ENCODE peak calls at places on chromosome 21, in ten cellular contexts. S, H, J, T, W, M, O, Z, I and Y are unnamed samples.

GRCh38 chr21:42567181-42567560 is 53.5 kb downstream of the SLC37A1 start:
- DNase-seq in S (no peak), H (no peak), J (no peak), T (no peak), W (no peak), M (no peak), O (no peak), Z (no peak), I (no peak), Y (no peak)

GRCh38 chr21:37460196-37460595 is 93.6 kb downstream of the DYRK1A start:
- DNase-seq in S (no peak), H (no peak), J (no peak), T (no peak), W (no peak), M (no peak), O (no peak), Z (no peak), I (peak), Y (no peak)

GRCh38 chr21:45305831-45306230 is 18.1 kb upstream of the POFUT2 start:
- DNase-seq in S (no peak), H (no peak), J (no peak), T (no peak), W (no peak), M (no peak), O (peak), Z (peak), I (no peak), Y (no peak)

GRCh38 chr21:35273331-35273730 is 224.2 kb upstream of the RUNX1 start:
- DNase-seq in S (no peak), H (no peak), J (peak), T (no peak), W (no peak), M (no peak), O (no peak), Z (no peak), I (peak), Y (no peak)

GRCh38 chr21:35476616-35477395 is 427.7 kb upstream of the RUNX1 start:
- DNase-seq in S (no peak), H (peak), J (no peak), T (peak), W (no peak), M (no peak), O (no peak), Z (no peak), I (no peak), Y (no peak)

GRCh38 chr21:44437371-44437695 is 18.0 kb upstream of the LRRC3 start:
- DNase-seq in S (no peak), H (no peak), J (no peak), T (no peak), W (no peak), M (no peak), O (no peak), Z (no peak), I (peak), Y (no peak)

GRCh38 chr21:36504067-36505058 is 24.4 kb upstream of the CLDN14 start:
- DNase-seq in S (peak), H (peak), J (peak), T (peak), W (no peak), M (peak), O (peak), Z (no peak), I (no peak), Y (peak)

GRCh38 chr21:43294194-43294902 is 125.5 kb downstream of the CRYAA start:
- DNase-seq in S (no peak), H (no peak), J (no peak), T (no peak), W (no peak), M (no peak), O (peak), Z (no peak), I (no peak), Y (no peak)

GRCh38 chr21:34992736-34993135 is 56.4 kb downstream of the RUNX1 start:
- DNase-seq in S (no peak), H (peak), J (no peak), T (no peak), W (peak), M (no peak), O (no peak), Z (peak), I (no peak), Y (no peak)

GRCh38 chr21:39633770-39634181 is 21.0 kb downstream of the B3GALT5 start:
- DNase-seq in S (no peak), H (peak), J (no peak), T (peak), W (no peak), M (no peak), O (no peak), Z (no peak), I (no peak), Y (no peak)